ENCODE peak calls at places on chromosomes 5 and 9, in six cellular contexts. K is hepatocyte, A is NCI-H1930, Z is NCI-H2081, U is cardiac fibroblast, E is lung microvascular endothelial cell. S is an unnamed sample.
A peak's percentile ranks its signal among the peaks of the same experiment; 100 is the strongest.

GRCh38 chr5:107669543-107670027 is 1.2 kb downstream of the EFNA5 start:
- DNase-seq in K (peak; percentile 55), A (peak; percentile 6), Z (peak; percentile 25), U (peak; percentile 58), E (peak; percentile 20), S (no peak)

GRCh38 chr9:94772654-94773303 is 46.3 kb downstream of the AOPEP start:
- DNase-seq in K (peak; percentile 63), A (peak; percentile 79), Z (peak; percentile 93), U (no peak), E (no peak), S (peak; percentile 76)

GRCh38 chr5:72106922-72107873 is at the start of gene MAP1B:
- DNase-seq in K (peak; percentile 76), A (peak; percentile 91), Z (peak; percentile 70), U (peak; percentile 75), E (peak; percentile 76), S (no peak)

GRCh38 chr9:5263568-5264218 is 32.5 kb downstream of the INSL4 start:
- DNase-seq in K (peak; percentile 13), A (no peak), Z (no peak), U (peak; percentile 24), E (peak; percentile 36), S (peak; percentile 2)

GRCh38 chr5:172707285-172708182 is 63.5 kb downstream of the DUSP1 start:
- DNase-seq in K (peak; percentile 72), A (no peak), Z (no peak), U (peak; percentile 84), E (peak; percentile 80), S (peak; percentile 23)

GRCh38 chr5:32449216-32449721 is 4.7 kb upstream of the ZFR start:
- DNase-seq in K (no peak), A (no peak), Z (no peak), U (no peak), E (no peak), S (no peak)

GRCh38 chr5:146662229-146662628 is 146.2 kb upstream of the GPR151 start:
- DNase-seq in K (no peak), A (no peak), Z (no peak), U (peak; percentile 9), E (peak; percentile 56), S (no peak)

GRCh38 chr5:103840600-103840999 is 278.0 kb upstream of the NUDT12 start:
- DNase-seq in K (no peak), A (no peak), Z (no peak), U (no peak), E (no peak), S (no peak)

GRCh38 chr9:22049411-22049810 is 40.3 kb upstream of the CDKN2B start:
- DNase-seq in K (no peak), A (no peak), Z (no peak), U (peak; percentile 63), E (peak; percentile 67), S (no peak)

GRCh38 chr5:175718401-175719108 is 60.7 kb downstream of the HRH2 start:
- DNase-seq in K (peak; percentile 75), A (no peak), Z (no peak), U (peak; percentile 27), E (peak; percentile 7), S (no peak)

GRCh38 chr9:84669008-84669292 is 579 bp upstream of the NTRK2 start:
- DNase-seq in K (no peak), A (no peak), Z (no peak), U (no peak), E (no peak), S (no peak)

GRCh38 chr9:86854898-86855523 is 92.3 kb downstream of the GAS1 start:
- DNase-seq in K (peak; percentile 74), A (peak; percentile 50), Z (no peak), U (peak; percentile 68), E (no peak), S (peak; percentile 94)

GRCh38 chr5:122715095-122715494 is 59.8 kb upstream of the SNX2 start:
- DNase-seq in K (no peak), A (no peak), Z (no peak), U (peak; percentile 50), E (peak; percentile 2), S (no peak)

GRCh38 chr9:134707031-134707680 is 65.6 kb downstream of the COL5A1 start:
- DNase-seq in K (peak; percentile 92), A (no peak), Z (no peak), U (peak; percentile 86), E (peak; percentile 13), S (peak; percentile 76)

GRCh38 chr9:120353501-120353900 is 226.5 kb downstream of the CDK5RAP2 start:
- DNase-seq in K (peak; percentile 15), A (no peak), Z (no peak), U (no peak), E (no peak), S (no peak)